ENCODE peak calls at places on chromosomes 4 and X, in eight cellular contexts. P, N, Z, Q, D, S, O and R are unnamed samples.

GRCh38 chr4:88178633-88179231 is 20.3 kb upstream of the ABCG2 start:
- DNase-seq in P (no peak), N (no peak), Z (no peak), Q (no peak), D (no peak), S (no peak), O (no peak), R (no peak)

GRCh38 chr4:132297346-132297745 is 851.7 kb upstream of the PCDH10 start:
- DNase-seq in P (no peak), N (no peak), Z (no peak), Q (no peak), D (no peak), S (no peak), O (no peak), R (no peak)

GRCh38 chr4:183139058-183139740 is 40.1 kb downstream of the WWC2 start:
- DNase-seq in P (no peak), N (no peak), Z (no peak), Q (no peak), D (peak), S (no peak), O (no peak), R (no peak)

GRCh38 chrX:150184487-150184886 is 178.6 kb upstream of the MAMLD1 start:
- DNase-seq in P (no peak), N (no peak), Z (no peak), Q (no peak), D (no peak), S (no peak), O (no peak), R (peak)

GRCh38 chr4:37935026-37935425 is 25.2 kb upstream of the PTTG2 start:
- DNase-seq in P (no peak), N (no peak), Z (no peak), Q (no peak), D (no peak), S (no peak), O (no peak), R (no peak)

GRCh38 chr4:37953620-37954325 is 6.4 kb upstream of the PTTG2 start:
- DNase-seq in P (no peak), N (no peak), Z (no peak), Q (no peak), D (no peak), S (no peak), O (no peak), R (peak)

GRCh38 chr4:83114576-83114975 is at the start of gene PLAC8:
- DNase-seq in P (no peak), N (no peak), Z (peak), Q (no peak), D (no peak), S (peak), O (no peak), R (no peak)

GRCh38 chr4:16278178-16278577 is 51.9 kb upstream of the TAPT1 start:
- DNase-seq in P (no peak), N (no peak), Z (no peak), Q (no peak), D (peak), S (no peak), O (no peak), R (no peak)

GRCh38 chr4:30068234-30068633 is 651.9 kb upstream of the PCDH7 start:
- DNase-seq in P (no peak), N (no peak), Z (no peak), Q (no peak), D (peak), S (no peak), O (no peak), R (no peak)

GRCh38 chr4:48175806-48176205 is 41.8 kb upstream of the TXK start:
- DNase-seq in P (no peak), N (no peak), Z (no peak), Q (no peak), D (no peak), S (no peak), O (no peak), R (no peak)

GRCh38 chr4:138540056-138540800 is 298.1 kb upstream of the SLC7A11 start:
- DNase-seq in P (no peak), N (no peak), Z (no peak), Q (no peak), D (peak), S (no peak), O (no peak), R (no peak)

GRCh38 chr4:143961084-143961483 is 55.7 kb upstream of the GYPE start:
- DNase-seq in P (no peak), N (no peak), Z (no peak), Q (no peak), D (no peak), S (no peak), O (no peak), R (no peak)

GRCh38 chr4:89427765-89428164 is 120.2 kb upstream of the GPRIN3 start:
- DNase-seq in P (no peak), N (no peak), Z (no peak), Q (no peak), D (no peak), S (no peak), O (no peak), R (no peak)

GRCh38 chr4:169163495-169163894 is 107.3 kb downstream of the SH3RF1 start:
- DNase-seq in P (no peak), N (no peak), Z (no peak), Q (no peak), D (no peak), S (no peak), O (no peak), R (no peak)

GRCh38 chrX:16771483-16772398 is 14.5 kb upstream of the TXLNG start:
- DNase-seq in P (no peak), N (no peak), Z (no peak), Q (no peak), D (peak), S (no peak), O (no peak), R (peak)

GRCh38 chr4:87103691-87104187 is 116.7 kb downstream of the KLHL8 start:
- DNase-seq in P (no peak), N (no peak), Z (no peak), Q (no peak), D (peak), S (peak), O (no peak), R (peak)

GRCh38 chr4:21884615-21885014 is 64.0 kb downstream of the KCNIP4 start:
- DNase-seq in P (no peak), N (no peak), Z (no peak), Q (no peak), D (peak), S (no peak), O (no peak), R (no peak)

GRCh38 chrX:74521961-74522833 is 92.2 kb downstream of the RLIM start:
- DNase-seq in P (no peak), N (no peak), Z (no peak), Q (no peak), D (peak), S (no peak), O (no peak), R (no peak)

GRCh38 chrX:3549442-3549875 is 164.0 kb downstream of the PRKX start:
- DNase-seq in P (peak), N (no peak), Z (no peak), Q (peak), D (peak), S (no peak), O (no peak), R (peak)

GRCh38 chr4:3440979-3441500 is 728 bp upstream of the HGFAC start:
- DNase-seq in P (peak), N (no peak), Z (no peak), Q (no peak), D (peak), S (no peak), O (no peak), R (no peak)

GRCh38 chrX:109886122-109886761 is 116.7 kb upstream of the TMEM164 start:
- DNase-seq in P (no peak), N (peak), Z (no peak), Q (no peak), D (peak), S (peak), O (peak), R (peak)

GRCh38 chr4:173212379-173212778 is 43.8 kb downstream of the GALNT7 start:
- DNase-seq in P (no peak), N (no peak), Z (no peak), Q (no peak), D (peak), S (no peak), O (no peak), R (no peak)

GRCh38 chr4:82905205-82905604 is 4.7 kb downstream of the THAP9 start:
- DNase-seq in P (no peak), N (no peak), Z (no peak), Q (no peak), D (peak), S (no peak), O (no peak), R (peak)

GRCh38 chr4:109912706-109913621 is at the start of gene EGF:
- DNase-seq in P (peak), N (no peak), Z (no peak), Q (no peak), D (peak), S (no peak), O (no peak), R (peak)

GRCh38 chrX:151697537-151697936 is 2.3 kb downstream of the PRRG3 start:
- DNase-seq in P (no peak), N (no peak), Z (no peak), Q (no peak), D (peak), S (no peak), O (no peak), R (peak)

GRCh38 chr4:125346616-125347015 is 31.9 kb downstream of the FAT4 start:
- DNase-seq in P (no peak), N (no peak), Z (no peak), Q (no peak), D (no peak), S (no peak), O (no peak), R (no peak)

GRCh38 chrX:129649268-129650182 is 5.2 kb downstream of the APLN start:
- DNase-seq in P (no peak), N (no peak), Z (no peak), Q (no peak), D (peak), S (no peak), O (no peak), R (peak)

GRCh38 chrX:131262738-131263679 is 26.1 kb downstream of the IGSF1 start:
- DNase-seq in P (peak), N (no peak), Z (peak), Q (no peak), D (peak), S (no peak), O (no peak), R (no peak)

GRCh38 chr4:147550626-147551250 is 66.5 kb upstream of the TMEM184C start:
- DNase-seq in P (no peak), N (no peak), Z (no peak), Q (no peak), D (peak), S (no peak), O (no peak), R (peak)

GRCh38 chr4:156778093-156778492 is 193.5 kb downstream of the PDGFC start:
- DNase-seq in P (no peak), N (no peak), Z (no peak), Q (no peak), D (peak), S (no peak), O (no peak), R (no peak)

GRCh38 chr4:156773648-156774357 is 197.8 kb downstream of the PDGFC start:
- DNase-seq in P (no peak), N (no peak), Z (no peak), Q (no peak), D (peak), S (no peak), O (no peak), R (peak)

GRCh38 chr4:156775803-156776202 is 195.8 kb downstream of the PDGFC start:
- DNase-seq in P (no peak), N (no peak), Z (no peak), Q (no peak), D (peak), S (no peak), O (no peak), R (no peak)

GRCh38 chr4:156771171-156771837 is 200.3 kb downstream of the PDGFC start:
- DNase-seq in P (no peak), N (no peak), Z (no peak), Q (no peak), D (peak), S (no peak), O (peak), R (peak)

GRCh38 chr4:156774422-156774821 is 197.2 kb downstream of the PDGFC start:
- DNase-seq in P (no peak), N (no peak), Z (no peak), Q (no peak), D (peak), S (no peak), O (no peak), R (peak)
- H3K4me3 ChIP-seq in P (no peak), N (no peak), Z (no peak), Q (no peak), D (peak), S (no peak), O (no peak), R (peak)

GRCh38 chr4:75542824-75543223 is 13.0 kb upstream of the ODAPH start:
- DNase-seq in P (no peak), N (no peak), Z (no peak), Q (no peak), D (peak), S (no peak), O (no peak), R (peak)
- H3K27ac ChIP-seq in P (no peak), N (no peak), Z (no peak), Q (no peak), D (peak), S (no peak), O (no peak), R (peak)

GRCh38 chr4:56132835-56133234 is 184.1 kb downstream of the CEP135 start:
- DNase-seq in P (no peak), N (no peak), Z (no peak), Q (no peak), D (no peak), S (no peak), O (no peak), R (no peak)
- H3K4me3 ChIP-seq in P (no peak), N (no peak), Z (no peak), Q (no peak), D (no peak), S (no peak), O (no peak), R (no peak)

GRCh38 chr4:184755278-184755677 is 21.4 kb upstream of the CENPU start:
- DNase-seq in P (no peak), N (no peak), Z (no peak), Q (no peak), D (peak), S (no peak), O (no peak), R (peak)
- H3K27ac ChIP-seq in P (peak), N (no peak), Z (no peak), Q (peak), D (no peak), S (no peak), O (no peak), R (no peak)

GRCh38 chrX:37776283-37776986 is 3.4 kb upstream of the CYBB start:
- DNase-seq in P (no peak), N (no peak), Z (no peak), Q (no peak), D (no peak), S (peak), O (no peak), R (no peak)
- H3K4me3 ChIP-seq in P (no peak), N (no peak), Z (no peak), Q (no peak), D (no peak), S (no peak), O (no peak), R (no peak)

GRCh38 chr4:26331380-26331945 is 10.6 kb downstream of the RBPJ start:
- DNase-seq in P (no peak), N (no peak), Z (no peak), Q (no peak), D (no peak), S (no peak), O (no peak), R (no peak)
- H3K27ac ChIP-seq in P (no peak), N (peak), Z (no peak), Q (no peak), D (no peak), S (no peak), O (no peak), R (no peak)

GRCh38 chr4:174286870-174287269 is 3.2 kb downstream of the CEP44 start:
- DNase-seq in P (no peak), N (no peak), Z (no peak), Q (no peak), D (no peak), S (no peak), O (no peak), R (no peak)
- H3K4me3 ChIP-seq in P (no peak), N (no peak), Z (no peak), Q (no peak), D (no peak), S (no peak), O (no peak), R (no peak)